ENCODE peak calls at places on chromosome 22, in four cellular contexts. One of them, this sample, is unnamed.

GRCh38 chr22:47372596-47373385 is 610.3 kb downstream of the TBC1D22A start:
- DNase-seq in HCT116: no peak
- DNase-seq in HepG2: no peak
- DNase-seq in H1: no peak
- DNase-seq in this sample: no peak

GRCh38 chr22:36678477-36678876 is 25.1 kb downstream of the CACNG2 start:
- DNase-seq in HCT116: no peak
- DNase-seq in HepG2: no peak
- DNase-seq in H1: no peak
- DNase-seq in this sample: no peak

GRCh38 chr22:19716829-19717105 is 2.5 kb downstream of the SEPTIN5 start:
- DNase-seq in HCT116: no peak
- DNase-seq in HepG2: no peak
- DNase-seq in H1: no peak
- DNase-seq in this sample: no peak

GRCh38 chr22:30751529-30751928 is 56.9 kb downstream of the OSBP2 start:
- DNase-seq in HCT116: no peak
- DNase-seq in HepG2: no peak
- DNase-seq in H1: no peak
- DNase-seq in this sample: no peak

GRCh38 chr22:30921108-30921507 is 47.5 kb downstream of the MORC2 start:
- DNase-seq in HCT116: no peak
- DNase-seq in HepG2: no peak
- DNase-seq in H1: no peak
- DNase-seq in this sample: no peak

GRCh38 chr22:36619797-36620390 is 83.7 kb downstream of the CACNG2 start:
- DNase-seq in HCT116: no peak
- DNase-seq in HepG2: no peak
- DNase-seq in H1: no peak
- DNase-seq in this sample: peak; percentile 17

GRCh38 chr22:17368727-17369552 is at the start of gene CECR2:
- DNase-seq in HCT116: peak; percentile 34
- DNase-seq in HepG2: no peak
- DNase-seq in H1: peak; percentile 60
- DNase-seq in this sample: peak; percentile 52

GRCh38 chr22:30733081-30733680 is 38.5 kb downstream of the OSBP2 start:
- DNase-seq in HCT116: no peak
- DNase-seq in HepG2: no peak
- DNase-seq in H1: no peak
- DNase-seq in this sample: no peak

GRCh38 chr22:33401291-33401690 is 343.1 kb upstream of the SYN3 start:
- DNase-seq in HCT116: no peak
- DNase-seq in HepG2: no peak
- DNase-seq in H1: no peak
- DNase-seq in this sample: no peak

GRCh38 chr22:40247976-40248375 is 70.3 kb downstream of the TNRC6B start:
- DNase-seq in HCT116: no peak
- DNase-seq in HepG2: no peak
- DNase-seq in H1: no peak
- DNase-seq in this sample: no peak
- TF ChIP-seq JUND in HCT116: no peak
- TF ChIP-seq JUND in HepG2: no peak
- TF ChIP-seq JUND in H1: no peak
- TF ChIP-seq JUND in this sample: no peak

GRCh38 chr22:50675553-50676199 is 3.1 kb downstream of the SHANK3 start:
- DNase-seq in HCT116: no peak
- DNase-seq in HepG2: no peak
- DNase-seq in H1: no peak
- DNase-seq in this sample: no peak

GRCh38 chr22:50677493-50678217 is 5.0 kb downstream of the SHANK3 start:
- DNase-seq in HCT116: no peak
- DNase-seq in HepG2: no peak
- DNase-seq in H1: no peak
- DNase-seq in this sample: no peak

GRCh38 chr22:50678218-50678650 is 5.6 kb downstream of the SHANK3 start:
- DNase-seq in HCT116: no peak
- DNase-seq in HepG2: no peak
- DNase-seq in H1: no peak
- DNase-seq in this sample: no peak

GRCh38 chr22:50676211-50676636 is 3.6 kb downstream of the SHANK3 start:
- DNase-seq in HCT116: no peak
- DNase-seq in HepG2: no peak
- DNase-seq in H1: no peak
- DNase-seq in this sample: no peak

GRCh38 chr22:50676661-50677492 is 4.3 kb downstream of the SHANK3 start:
- DNase-seq in HCT116: no peak
- DNase-seq in HepG2: no peak
- DNase-seq in H1: no peak
- DNase-seq in this sample: no peak
- TF ChIP-seq JUND in HCT116: no peak
- TF ChIP-seq JUND in HepG2: no peak
- TF ChIP-seq JUND in H1: no peak
- TF ChIP-seq JUND in this sample: no peak

GRCh38 chr22:48642550-48642949 is 1185.1 kb downstream of the BRD1 start:
- DNase-seq in HCT116: no peak
- DNase-seq in HepG2: no peak
- DNase-seq in H1: no peak
- DNase-seq in this sample: no peak
- TF ChIP-seq JUND in HCT116: no peak
- TF ChIP-seq JUND in HepG2: no peak
- TF ChIP-seq JUND in H1: no peak
- TF ChIP-seq JUND in this sample: no peak

DNA sequence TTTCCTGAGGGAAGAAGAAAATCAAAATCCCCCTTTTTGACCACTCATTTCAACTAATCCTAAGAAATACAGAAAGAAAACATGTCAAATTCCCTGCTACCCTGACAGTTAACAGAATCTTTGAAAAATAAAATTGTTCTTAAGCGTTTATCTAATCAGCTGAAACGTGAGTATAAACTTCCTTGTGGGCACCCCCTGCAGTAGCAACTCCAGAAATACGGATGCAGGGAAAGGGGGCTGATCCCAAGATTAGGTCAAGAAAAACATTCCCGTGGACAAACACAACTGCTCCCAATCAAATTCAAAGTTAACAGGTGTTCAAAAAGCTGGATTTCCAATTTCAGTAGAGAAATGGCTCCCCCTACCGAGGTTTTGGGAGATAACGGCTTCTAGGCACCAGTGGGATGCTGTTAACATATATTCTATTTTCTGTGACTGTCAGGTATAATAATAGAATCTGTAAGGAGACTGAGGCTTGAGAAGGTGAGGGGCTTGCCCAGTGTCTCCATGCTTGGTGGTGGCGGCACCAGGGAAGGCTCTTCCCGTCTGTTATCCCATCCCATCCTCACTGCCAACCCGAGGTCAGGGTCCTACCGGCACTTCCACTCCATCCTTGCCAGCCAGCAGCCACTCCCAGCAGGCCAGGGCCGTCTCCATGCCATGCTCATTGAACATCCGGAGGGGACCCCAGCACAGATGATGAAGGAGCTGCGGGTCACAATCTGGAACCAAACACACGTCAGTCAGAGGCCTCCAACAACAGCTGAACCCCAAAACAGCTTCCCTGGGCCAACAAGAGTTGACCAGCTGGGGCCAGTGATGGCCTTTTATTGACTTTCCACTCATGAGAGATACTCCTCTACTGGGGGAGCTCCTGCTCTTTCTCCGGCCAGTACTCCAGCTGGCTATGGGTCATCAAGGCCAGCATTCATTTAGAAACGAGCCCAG is 32.0 kb upstream of the SERPIND1 start:
- DNase-seq in HCT116: peak; percentile 18
- DNase-seq in HepG2: peak; percentile 44
- DNase-seq in H1: no peak
- DNase-seq in this sample: peak; percentile 58
- TF ChIP-seq JUND in HCT116: no peak
- TF ChIP-seq JUND in HepG2: no peak
- TF ChIP-seq JUND in H1: no peak
- TF ChIP-seq JUND in this sample: no peak

DNA sequence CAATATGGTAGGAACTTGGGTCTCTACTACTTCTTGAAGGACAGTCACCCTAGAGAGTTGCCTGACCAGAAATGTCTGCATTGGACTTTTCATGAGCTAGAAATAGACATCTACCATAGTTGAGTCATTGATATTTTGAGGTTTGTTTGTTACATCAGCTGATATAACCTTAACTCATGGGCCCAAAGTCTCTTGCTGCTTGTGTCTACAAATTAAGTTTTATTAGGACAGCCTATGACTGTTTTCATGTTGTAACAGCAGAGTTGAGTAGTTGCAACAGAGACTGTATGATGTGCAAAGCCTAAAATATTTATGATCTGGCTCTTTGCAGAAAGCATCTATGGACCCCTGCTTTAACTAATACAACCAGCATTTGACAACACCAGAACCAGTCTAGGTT is 155.3 kb downstream of the MIAT start:
- DNase-seq in HCT116: no peak
- DNase-seq in HepG2: no peak
- DNase-seq in H1: no peak
- DNase-seq in this sample: no peak
- TF ChIP-seq JUND in HCT116: no peak
- TF ChIP-seq JUND in HepG2: no peak
- TF ChIP-seq JUND in H1: no peak
- TF ChIP-seq JUND in this sample: no peak

GRCh38 chr22:27252282-27253049 is 549.1 kb downstream of the MN1 start:
- DNase-seq in HCT116: no peak
- DNase-seq in HepG2: no peak
- DNase-seq in H1: no peak
- DNase-seq in this sample: no peak
- TF ChIP-seq JUND in HCT116: no peak
- TF ChIP-seq JUND in HepG2: no peak
- TF ChIP-seq JUND in H1: no peak
- TF ChIP-seq JUND in this sample: no peak